ENCODE peak calls at places on chromosomes 3 and 15, in seven cellular contexts. One of them, this sample, is unnamed.

GRCh38 chr3:128359060-128359664 is 107.5 kb downstream of the DNAJB8 start:
- DNase-seq in T-helper 2 cell: no peak
- DNase-seq in NCI-H1092 treated with DMSO at 0.1 percent for 48 hours: no peak
- DNase-seq in HL-60: no peak
- DNase-seq in stimulated activated CD4-positive, alpha-beta T cell treated with anti-CD3 and anti-CD28 coated beads, Interleukin-2, amount 100 ng/mL, for 24 hours: no peak
- DNase-seq in GM13976: no peak
- DNase-seq in neural crest cell: no peak
- DNase-seq in this sample: no peak

GRCh38 chr3:128867200-128868125 is 12.0 kb upstream of the ACAD9 start:
- DNase-seq in T-helper 2 cell: peak; percentile 29
- DNase-seq in NCI-H1092 treated with DMSO at 0.1 percent for 48 hours: no peak
- DNase-seq in HL-60: peak; percentile 97
- DNase-seq in stimulated activated CD4-positive, alpha-beta T cell treated with anti-CD3 and anti-CD28 coated beads, Interleukin-2, amount 100 ng/mL, for 24 hours: no peak
- DNase-seq in GM13976: no peak
- DNase-seq in neural crest cell: peak; percentile 32
- DNase-seq in this sample: no peak

GRCh38 chr3:64053581-64053980 is 30.3 kb upstream of the PSMD6 start:
- DNase-seq in T-helper 2 cell: no peak
- DNase-seq in NCI-H1092 treated with DMSO at 0.1 percent for 48 hours: no peak
- DNase-seq in HL-60: no peak
- DNase-seq in stimulated activated CD4-positive, alpha-beta T cell treated with anti-CD3 and anti-CD28 coated beads, Interleukin-2, amount 100 ng/mL, for 24 hours: no peak
- DNase-seq in GM13976: no peak
- DNase-seq in neural crest cell: no peak
- DNase-seq in this sample: no peak

GRCh38 chr3:44099566-44100297 is 142.0 kb upstream of the TOPAZ1 start:
- DNase-seq in T-helper 2 cell: no peak
- DNase-seq in NCI-H1092 treated with DMSO at 0.1 percent for 48 hours: no peak
- DNase-seq in HL-60: no peak
- DNase-seq in stimulated activated CD4-positive, alpha-beta T cell treated with anti-CD3 and anti-CD28 coated beads, Interleukin-2, amount 100 ng/mL, for 24 hours: no peak
- DNase-seq in GM13976: no peak
- DNase-seq in neural crest cell: no peak
- DNase-seq in this sample: no peak

GRCh38 chr15:34109775-34110663 is 8.1 kb downstream of the PGBD4 start:
- DNase-seq in T-helper 2 cell: peak; percentile 52
- DNase-seq in NCI-H1092 treated with DMSO at 0.1 percent for 48 hours: no peak
- DNase-seq in HL-60: no peak
- DNase-seq in stimulated activated CD4-positive, alpha-beta T cell treated with anti-CD3 and anti-CD28 coated beads, Interleukin-2, amount 100 ng/mL, for 24 hours: no peak
- DNase-seq in GM13976: peak; percentile 38
- DNase-seq in neural crest cell: no peak
- DNase-seq in this sample: no peak

GRCh38 chr3:169454823-169455222 is 208.7 kb downstream of the MECOM start:
- DNase-seq in T-helper 2 cell: no peak
- DNase-seq in NCI-H1092 treated with DMSO at 0.1 percent for 48 hours: no peak
- DNase-seq in HL-60: no peak
- DNase-seq in stimulated activated CD4-positive, alpha-beta T cell treated with anti-CD3 and anti-CD28 coated beads, Interleukin-2, amount 100 ng/mL, for 24 hours: no peak
- DNase-seq in GM13976: no peak
- DNase-seq in neural crest cell: no peak
- DNase-seq in this sample: no peak

GRCh38 chr15:49052662-49053061 is 6.4 kb upstream of the SECISBP2L start:
- DNase-seq in T-helper 2 cell: no peak
- DNase-seq in NCI-H1092 treated with DMSO at 0.1 percent for 48 hours: no peak
- DNase-seq in HL-60: no peak
- DNase-seq in stimulated activated CD4-positive, alpha-beta T cell treated with anti-CD3 and anti-CD28 coated beads, Interleukin-2, amount 100 ng/mL, for 24 hours: no peak
- DNase-seq in GM13976: no peak
- DNase-seq in neural crest cell: no peak
- DNase-seq in this sample: no peak

GRCh38 chr3:160804762-160805161 is 48.7 kb downstream of the PPM1L start:
- DNase-seq in T-helper 2 cell: no peak
- DNase-seq in NCI-H1092 treated with DMSO at 0.1 percent for 48 hours: peak; percentile 31
- DNase-seq in HL-60: no peak
- DNase-seq in stimulated activated CD4-positive, alpha-beta T cell treated with anti-CD3 and anti-CD28 coated beads, Interleukin-2, amount 100 ng/mL, for 24 hours: no peak
- DNase-seq in GM13976: no peak
- DNase-seq in neural crest cell: no peak
- DNase-seq in this sample: no peak

GRCh38 chr15:69410290-69410874 is 3.8 kb upstream of the KIF23 start:
- DNase-seq in T-helper 2 cell: peak; percentile 8
- DNase-seq in NCI-H1092 treated with DMSO at 0.1 percent for 48 hours: peak; percentile 29
- DNase-seq in HL-60: no peak
- DNase-seq in stimulated activated CD4-positive, alpha-beta T cell treated with anti-CD3 and anti-CD28 coated beads, Interleukin-2, amount 100 ng/mL, for 24 hours: no peak
- DNase-seq in GM13976: no peak
- DNase-seq in neural crest cell: no peak
- DNase-seq in this sample: peak; percentile 12

GRCh38 chr3:100317928-100318327 is 16.6 kb upstream of the NIT2 start:
- DNase-seq in T-helper 2 cell: peak; percentile 54
- DNase-seq in NCI-H1092 treated with DMSO at 0.1 percent for 48 hours: no peak
- DNase-seq in HL-60: no peak
- DNase-seq in stimulated activated CD4-positive, alpha-beta T cell treated with anti-CD3 and anti-CD28 coated beads, Interleukin-2, amount 100 ng/mL, for 24 hours: no peak
- DNase-seq in GM13976: peak; percentile 59
- DNase-seq in neural crest cell: no peak
- DNase-seq in this sample: no peak

GRCh38 chr15:85412956-85413854 is 32.8 kb downstream of the AKAP13 start:
- DNase-seq in T-helper 2 cell: peak; percentile 90
- DNase-seq in NCI-H1092 treated with DMSO at 0.1 percent for 48 hours: no peak
- DNase-seq in HL-60: peak; percentile 26
- DNase-seq in stimulated activated CD4-positive, alpha-beta T cell treated with anti-CD3 and anti-CD28 coated beads, Interleukin-2, amount 100 ng/mL, for 24 hours: peak; percentile 76
- DNase-seq in GM13976: peak; percentile 90
- DNase-seq in neural crest cell: no peak
- DNase-seq in this sample: peak; percentile 17

GRCh38 chr15:94367726-94368535 is 136.6 kb downstream of the MCTP2 start:
- DNase-seq in T-helper 2 cell: no peak
- DNase-seq in NCI-H1092 treated with DMSO at 0.1 percent for 48 hours: peak; percentile 63
- DNase-seq in HL-60: no peak
- DNase-seq in stimulated activated CD4-positive, alpha-beta T cell treated with anti-CD3 and anti-CD28 coated beads, Interleukin-2, amount 100 ng/mL, for 24 hours: no peak
- DNase-seq in GM13976: no peak
- DNase-seq in neural crest cell: no peak
- DNase-seq in this sample: peak; percentile 5

GRCh38 chr3:72580910-72581309 is 267.3 kb downstream of the SHQ1 start:
- DNase-seq in T-helper 2 cell: no peak
- DNase-seq in NCI-H1092 treated with DMSO at 0.1 percent for 48 hours: no peak
- DNase-seq in HL-60: no peak
- DNase-seq in stimulated activated CD4-positive, alpha-beta T cell treated with anti-CD3 and anti-CD28 coated beads, Interleukin-2, amount 100 ng/mL, for 24 hours: no peak
- DNase-seq in GM13976: no peak
- DNase-seq in neural crest cell: no peak
- DNase-seq in this sample: no peak

GRCh38 chr3:197337214-197337613 is 38.8 kb upstream of the DLG1 start:
- DNase-seq in T-helper 2 cell: no peak
- DNase-seq in NCI-H1092 treated with DMSO at 0.1 percent for 48 hours: no peak
- DNase-seq in HL-60: no peak
- DNase-seq in stimulated activated CD4-positive, alpha-beta T cell treated with anti-CD3 and anti-CD28 coated beads, Interleukin-2, amount 100 ng/mL, for 24 hours: no peak
- DNase-seq in GM13976: no peak
- DNase-seq in neural crest cell: no peak
- DNase-seq in this sample: no peak

GRCh38 chr3:48425281-48425812 is 4.5 kb downstream of the PLXNB1 start:
- DNase-seq in T-helper 2 cell: no peak
- DNase-seq in NCI-H1092 treated with DMSO at 0.1 percent for 48 hours: no peak
- DNase-seq in HL-60: no peak
- DNase-seq in stimulated activated CD4-positive, alpha-beta T cell treated with anti-CD3 and anti-CD28 coated beads, Interleukin-2, amount 100 ng/mL, for 24 hours: no peak
- DNase-seq in GM13976: no peak
- DNase-seq in neural crest cell: no peak
- DNase-seq in this sample: no peak

This sample was measured in NCI-H345.